ENCODE peak calls at places on chromosomes 2 and 18, in six cellular contexts. L is upper lobe of right lung, J is body of pancreas, Z is fibroblast of lung, O is brain microvascular endothelial cell, U is Panc1. A is an unnamed sample. For H3K36me3, the result is how much of the 10 kb centered on the place peaks cover.

GRCh38 chr2:86441789-86442641 is 844 bp downstream of the KDM3A start:
- DNase-seq in L (peak), Z (peak), U (no peak), J (peak), O (peak), A (peak)

GRCh38 chr2:165408191-165408590 is 61.3 kb upstream of the CSRNP3 start:
- DNase-seq in U (no peak), O (no peak), Z (no peak), L (no peak), J (no peak), A (no peak)

GRCh38 chr2:25912851-25913695 is 34.8 kb upstream of the ASXL2 start:
- DNase-seq in L (no peak), U (no peak), O (no peak), J (no peak), Z (peak), A (no peak)

GRCh38 chr2:232633413-232634318 is at the start of gene EFHD1:
- DNase-seq in O (peak), L (peak), Z (peak), U (no peak), J (peak), A (peak)

GRCh38 chr18:4196358-4196757 is 258.7 kb downstream of the DLGAP1 start:
- DNase-seq in L (no peak), O (no peak), J (no peak), Z (no peak), U (no peak), A (no peak)

GRCh38 chr18:76252880-76253279 is 242.2 kb downstream of the ZNF516 start:
- DNase-seq in Z (no peak), U (no peak), O (no peak), L (no peak), J (no peak), A (no peak)

GRCh38 chr2:74919827-74920226 is 38.6 kb upstream of the POLE4 start:
- DNase-seq in U (peak), L (peak), Z (peak), O (peak), J (peak), A (peak)

GRCh38 chr2:233792720-233793119 is 14.6 kb downstream of the MROH2A start:
- DNase-seq in Z (no peak), L (peak), U (no peak), O (no peak), J (no peak), A (no peak)

GRCh38 chr2:217990791-217991465 is 11.9 kb downstream of the TNS1 start:
- DNase-seq in Z (no peak), J (no peak), L (peak), U (no peak), O (no peak), A (no peak)

GRCh38 chr2:217990389-217990788 is 12.4 kb downstream of the TNS1 start:
- DNase-seq in Z (no peak), O (no peak), J (no peak), U (no peak), L (no peak), A (no peak)

GRCh38 chr2:217993817-217994459 is 8.9 kb downstream of the TNS1 start:
- DNase-seq in Z (peak), L (peak), U (no peak), O (peak), J (peak), A (peak)

GRCh38 chr2:217993055-217993645 is 9.6 kb downstream of the TNS1 start:
- DNase-seq in U (no peak), O (peak), J (no peak), Z (peak), L (no peak), A (peak)

DNA sequence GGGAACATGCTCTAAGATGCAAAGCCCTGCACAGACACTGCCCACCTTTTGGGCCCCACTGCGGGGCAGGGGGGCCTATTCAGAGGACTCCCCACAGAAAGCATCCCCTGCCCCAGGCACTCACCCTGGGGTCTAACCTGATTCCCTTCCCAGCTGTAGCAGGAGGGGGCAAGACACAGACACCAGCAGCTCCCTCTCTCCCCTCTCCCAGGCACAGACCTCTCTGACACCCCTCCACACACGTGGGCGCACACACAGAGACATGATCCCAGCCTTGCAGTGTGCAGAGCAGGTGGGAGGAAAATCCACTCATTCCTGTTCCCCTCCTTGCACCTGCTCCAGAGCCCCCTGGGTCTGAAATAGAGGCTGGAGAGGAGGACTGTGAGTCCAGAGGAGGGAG is 10.7 kb downstream of the TNS1 start:
- DNase-seq in J (no peak), Z (no peak), L (peak), U (no peak), O (no peak), A (no peak)
- H3K27ac ChIP-seq in J (peak), Z (no peak), L (no peak), U (no peak), O (no peak), A (peak)

GRCh38 chr2:129881786-129882396 is 97.6 kb upstream of the RAB6C start:
- DNase-seq in Z (no peak), L (peak), O (no peak), U (no peak), J (no peak), A (no peak)

GRCh38 chr2:129882476-129882875 is 97.0 kb upstream of the RAB6C start:
- DNase-seq in J (no peak), O (no peak), L (peak), Z (no peak), U (no peak), A (no peak)

GRCh38 chr2:129880971-129881370 is 98.5 kb upstream of the RAB6C start:
- DNase-seq in L (peak), U (no peak), O (no peak), Z (no peak), J (no peak), A (no peak)

GRCh38 chr2:129879614-129880180 is 99.8 kb upstream of the RAB6C start:
- DNase-seq in J (no peak), U (no peak), Z (no peak), O (no peak), L (peak), A (no peak)

DNA sequence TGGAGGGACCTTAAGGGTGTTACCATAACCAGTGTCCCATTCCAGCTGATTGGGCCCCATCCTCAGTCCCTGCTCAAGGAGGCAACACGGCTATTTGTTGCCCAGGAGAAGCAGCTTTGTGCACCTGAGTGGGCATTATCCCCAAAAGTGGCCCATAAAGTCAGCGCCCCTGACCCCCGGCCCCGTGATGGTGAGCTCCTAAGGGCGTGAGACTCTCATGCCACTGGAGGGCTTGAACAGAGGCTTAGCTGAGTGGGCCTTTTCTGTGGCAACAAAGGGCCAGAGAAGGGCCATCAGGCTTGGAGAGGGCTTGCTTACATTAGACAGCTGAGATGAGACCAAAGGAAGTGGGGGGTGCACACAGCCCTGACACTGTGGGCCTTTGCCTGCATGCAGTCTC is 99.2 kb upstream of the RAB6C start:
- DNase-seq in L (peak), O (no peak), U (no peak), Z (no peak), J (no peak), A (no peak)
- TF ChIP-seq CTCF in L (no peak), O (no peak), U (no peak), Z (no peak), J (no peak), A (no peak)

GRCh38 chr2:23618265-23618664 is 233.3 kb downstream of the KLHL29 start:
- DNase-seq in L (peak), J (no peak), Z (no peak), O (no peak), U (no peak), A (no peak)
- H3K36me3 ChIP-seq in L (under half), J (under half), Z (under half), O (under half), U (under half), A (under half)

DNA sequence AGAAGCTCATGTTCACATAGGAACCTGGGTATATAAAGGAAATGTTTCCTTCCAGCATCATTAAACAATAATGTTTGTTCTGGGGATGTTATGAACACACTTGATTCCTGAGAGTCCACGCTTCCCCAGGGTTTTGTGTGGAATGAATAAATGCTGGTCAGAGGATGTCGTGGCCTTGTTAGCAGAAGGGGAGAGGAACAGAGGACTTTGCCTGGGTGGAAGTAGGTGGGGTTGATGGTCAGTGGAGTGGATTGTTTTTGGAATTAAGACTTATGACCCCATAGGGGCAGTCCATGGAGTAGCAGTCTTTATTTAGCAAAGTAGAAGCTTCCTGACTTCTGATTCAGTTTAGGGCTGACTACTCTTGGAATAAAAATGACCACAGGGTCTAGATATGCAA is 139.6 kb downstream of the MYO1B start:
- DNase-seq in L (no peak), O (no peak), U (no peak), Z (no peak), J (no peak), A (no peak)
- H3K27ac ChIP-seq in L (no peak), O (peak), U (no peak), Z (peak), J (no peak), A (no peak)

GRCh38 chr2:114534728-114535084 is 92.3 kb downstream of the DPP10 start:
- DNase-seq in J (no peak), Z (no peak), L (no peak), U (no peak), O (no peak), A (no peak)
- TF ChIP-seq CTCF in J (no peak), Z (no peak), L (no peak), U (no peak), O (no peak), A (no peak)

DNA sequence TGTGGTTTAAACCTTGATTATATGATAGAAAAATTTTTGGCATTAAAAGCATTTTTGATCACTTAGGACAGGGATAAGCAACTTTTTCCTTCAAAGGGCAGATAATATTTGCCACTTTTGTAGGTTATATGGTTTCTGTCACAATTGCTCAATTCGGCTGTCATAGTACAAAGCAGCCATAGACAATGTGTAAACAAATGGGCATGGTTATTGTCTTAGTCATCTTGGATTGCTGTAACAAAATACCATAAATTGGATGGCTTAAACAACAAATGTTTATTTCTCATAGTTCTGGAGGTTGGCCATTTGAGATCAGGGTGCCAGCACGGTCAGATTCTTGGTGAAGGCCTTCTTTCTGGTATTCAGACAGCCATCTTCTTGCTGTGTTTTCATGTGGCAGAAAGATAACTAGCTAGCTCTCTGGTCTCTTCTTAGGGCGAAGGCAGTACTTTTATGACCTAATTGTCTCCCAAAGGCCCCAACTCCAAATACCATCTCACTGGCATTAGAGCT is 91.2 kb downstream of the TAF4B start:
- DNase-seq in U (no peak), O (no peak), J (no peak), Z (no peak), L (no peak), A (no peak)
- H3K36me3 ChIP-seq in U (under half), O (under half), J (under half), Z (under half), L (under half), A (under half)

GRCh38 chr2:30255466-30256408 is 24.4 kb downstream of the LBH start:
- DNase-seq in Z (no peak), J (peak), O (no peak), U (no peak), L (no peak), A (no peak)

GRCh38 chr2:30255026-30255425 is 23.7 kb downstream of the LBH start:
- DNase-seq in Z (no peak), L (no peak), J (no peak), O (no peak), U (no peak), A (no peak)

GRCh38 chr2:30252723-30253688 is 21.7 kb downstream of the LBH start:
- DNase-seq in L (no peak), Z (peak), O (peak), J (peak), U (no peak), A (peak)

GRCh38 chr2:30253873-30254691 is 22.7 kb downstream of the LBH start:
- DNase-seq in L (no peak), U (no peak), J (no peak), O (no peak), Z (no peak), A (no peak)

DNA sequence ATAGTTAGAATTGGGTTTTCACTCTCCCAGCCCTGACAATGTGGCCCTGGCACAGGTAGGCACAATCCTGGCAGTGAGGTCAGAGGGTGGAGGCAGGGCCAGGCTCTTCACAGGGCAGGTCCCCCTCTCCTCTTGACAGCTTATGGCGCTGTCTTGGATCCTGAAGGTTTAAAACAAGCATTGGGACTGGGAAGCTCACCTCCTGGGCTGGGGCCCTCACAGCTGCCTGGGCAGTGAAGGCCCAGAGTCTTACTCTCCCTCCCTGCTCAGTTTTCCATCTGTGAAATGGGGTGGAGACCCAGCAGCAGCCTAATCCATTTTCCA is 23.3 kb downstream of the LBH start:
- DNase-seq in O (no peak), U (no peak), Z (no peak), L (no peak), J (no peak), A (no peak)
- H3K27ac ChIP-seq in O (no peak), U (no peak), Z (no peak), L (peak), J (no peak), A (peak)

DNA sequence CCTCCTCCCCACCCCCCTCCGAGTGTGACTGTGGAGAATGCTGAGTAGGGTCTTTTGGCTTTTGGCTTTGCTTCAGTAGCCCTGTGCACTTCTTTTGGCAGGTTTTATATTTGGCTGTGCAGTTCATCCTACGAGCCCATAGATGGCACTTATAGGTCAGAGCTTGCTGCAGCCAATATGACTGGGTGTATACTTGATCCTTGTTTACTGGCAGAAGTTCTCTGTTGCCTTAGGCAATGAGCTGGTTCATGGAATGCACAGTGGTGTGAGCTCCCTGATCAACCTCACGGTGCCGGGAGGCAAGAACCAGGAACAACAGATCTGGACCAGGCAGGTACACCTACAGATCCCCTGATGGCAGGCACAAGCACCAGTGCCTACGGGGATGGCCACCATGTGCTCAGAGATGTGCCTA is 190.2 kb downstream of the KIAA1328 start:
- DNase-seq in O (peak), Z (peak), L (peak), U (no peak), J (peak), A (no peak)
- TF ChIP-seq CTCF in O (peak), Z (peak), L (peak), U (peak), J (peak), A (no peak)